ENCODE peak calls at places on chromosomes 13 and 19, in nine cellular contexts. W is NCI-H1417, K is mucosa of gallbladder, I is HTR-8/SVneo, L is NCI-H2081, V is GF-D8, A is lung microvascular endothelial cell, T is right atrium auricular region, F is neuronal stem cell. Q is an unnamed sample.

GRCh38 chr19:30406220-30406944 is 34.2 kb downstream of the ZNF536 start:
- DNase-seq in W (no peak), K (no peak), I (no peak), L (no peak), V (no peak), A (no peak), T (no peak), F (no peak), Q (no peak)

GRCh38 chr19:681029-681626 is 4.9 kb downstream of the FSTL3 start:
- DNase-seq in W (peak), K (peak), I (no peak), L (peak), V (peak), A (peak), T (no peak), F (no peak), Q (peak)

GRCh38 chr19:47035127-47035494 is 13.3 kb downstream of the TMEM160 start:
- DNase-seq in W (peak), K (no peak), I (no peak), L (no peak), V (peak), A (no peak), T (no peak), F (no peak), Q (no peak)

GRCh38 chr13:53238241-53238640 is 209.6 kb downstream of the OLFM4 start:
- DNase-seq in W (peak), K (no peak), I (no peak), L (no peak), V (no peak), A (no peak), T (no peak), F (no peak), Q (no peak)

GRCh38 chr13:20442370-20442769 is 83.3 kb downstream of the CRYL1 start:
- DNase-seq in W (no peak), K (no peak), I (no peak), L (no peak), V (no peak), A (no peak), T (no peak), F (no peak), Q (no peak)

GRCh38 chr19:533485-534058 is 2.0 kb downstream of the CDC34 start:
- DNase-seq in W (no peak), K (no peak), I (no peak), L (no peak), V (no peak), A (no peak), T (no peak), F (no peak), Q (no peak)

GRCh38 chr19:37817180-37817911 is 38.0 kb upstream of the ZNF573 start:
- DNase-seq in W (peak), K (peak), I (no peak), L (no peak), V (no peak), A (peak), T (peak), F (peak), Q (peak)

GRCh38 chr13:112684444-112684843 is 5.4 kb upstream of the ATP11A start:
- DNase-seq in W (no peak), K (no peak), I (no peak), L (no peak), V (no peak), A (no peak), T (peak), F (no peak), Q (no peak)

GRCh38 chr19:4830768-4831265 is 695 bp downstream of the TICAM1 start:
- DNase-seq in W (no peak), K (no peak), I (no peak), L (no peak), V (no peak), A (no peak), T (no peak), F (no peak), Q (no peak)

GRCh38 chr19:39347332-39348227 is 5.4 kb downstream of the SAMD4B start:
- DNase-seq in W (no peak), K (no peak), I (no peak), L (no peak), V (no peak), A (no peak), T (no peak), F (no peak), Q (no peak)

GRCh38 chr13:45074721-45075120 is 45.6 kb upstream of the GTF2F2 start:
- DNase-seq in W (no peak), K (no peak), I (no peak), L (no peak), V (no peak), A (no peak), T (no peak), F (no peak), Q (no peak)

GRCh38 chr13:43273362-43273761 is 250.0 kb downstream of the DNAJC15 start:
- DNase-seq in W (no peak), K (no peak), I (peak), L (no peak), V (no peak), A (no peak), T (no peak), F (no peak), Q (no peak)

GRCh38 chr13:51000576-51001260 is 91.1 kb downstream of the RNASEH2B start:
- DNase-seq in W (peak), K (no peak), I (no peak), L (peak), V (no peak), A (no peak), T (peak), F (no peak), Q (no peak)

GRCh38 chr13:71030789-71031188 is 836.2 kb downstream of the DACH1 start:
- DNase-seq in W (no peak), K (no peak), I (no peak), L (no peak), V (no peak), A (no peak), T (no peak), F (no peak), Q (no peak)

GRCh38 chr13:39224841-39225240 is 186.6 kb downstream of the NHLRC3 start:
- DNase-seq in W (no peak), K (no peak), I (no peak), L (no peak), V (no peak), A (no peak), T (no peak), F (no peak), Q (no peak)

GRCh38 chr19:3192684-3193083 is 7.0 kb downstream of the NCLN start:
- DNase-seq in W (no peak), K (no peak), I (no peak), L (no peak), V (no peak), A (no peak), T (no peak), F (no peak), Q (no peak)

GRCh38 chr13:78298657-78299056 is 304.7 kb downstream of the POU4F1 start:
- DNase-seq in W (no peak), K (no peak), I (no peak), L (no peak), V (no peak), A (no peak), T (no peak), F (no peak), Q (no peak)

GRCh38 chr13:32047088-32047487 is 15.5 kb downstream of the FRY start:
- DNase-seq in W (no peak), K (no peak), I (no peak), L (no peak), V (no peak), A (no peak), T (no peak), F (no peak), Q (no peak)

GRCh38 chr19:53432088-53432661 is 391 bp downstream of the ZNF761 start:
- DNase-seq in W (peak), K (no peak), I (no peak), L (no peak), V (no peak), A (peak), T (peak), F (peak), Q (peak)

GRCh38 chr13:20360041-20360491 is 127.9 kb upstream of the GJB6 start:
- DNase-seq in W (no peak), K (no peak), I (no peak), L (no peak), V (no peak), A (no peak), T (no peak), F (no peak), Q (no peak)

GRCh38 chr13:74529968-74530367 is 395.8 kb upstream of the KLF12 start:
- DNase-seq in W (no peak), K (no peak), I (no peak), L (no peak), V (no peak), A (no peak), T (no peak), F (no peak), Q (no peak)

GRCh38 chr13:108597943-108598342 is 31.5 kb upstream of the MYO16 start:
- DNase-seq in W (no peak), K (no peak), I (no peak), L (no peak), V (no peak), A (no peak), T (no peak), F (no peak), Q (no peak)

GRCh38 chr19:6811906-6812305 is 39.4 kb downstream of the VAV1 start:
- DNase-seq in W (peak), K (no peak), I (peak), L (no peak), V (no peak), A (peak), T (no peak), F (no peak), Q (no peak)

GRCh38 chr19:48443262-48443661 is 2.5 kb upstream of the GRWD1 start:
- DNase-seq in W (peak), K (no peak), I (no peak), L (no peak), V (no peak), A (peak), T (no peak), F (no peak), Q (peak)

GRCh38 chr13:46804391-46804815 is 7.4 kb upstream of the ESD start:
- DNase-seq in W (no peak), K (no peak), I (peak), L (no peak), V (no peak), A (no peak), T (no peak), F (no peak), Q (no peak)

GRCh38 chr19:782195-783043 is 14.8 kb upstream of the PTBP1 start:
- DNase-seq in W (no peak), K (peak), I (peak), L (no peak), V (no peak), A (peak), T (no peak), F (peak), Q (peak)

GRCh38 chr19:39133431-39134270 is 8.1 kb downstream of the PAK4 start:
- DNase-seq in W (no peak), K (no peak), I (no peak), L (no peak), V (no peak), A (no peak), T (no peak), F (no peak), Q (peak)

GRCh38 chr19:55344444-55344843 is 4.8 kb downstream of the KMT5C start:
- DNase-seq in W (no peak), K (no peak), I (no peak), L (peak), V (no peak), A (no peak), T (no peak), F (no peak), Q (no peak)

GRCh38 chr19:5170329-5170745 is 170.3 kb downstream of the PTPRS start:
- DNase-seq in W (no peak), K (no peak), I (no peak), L (no peak), V (no peak), A (peak), T (no peak), F (no peak), Q (peak)

GRCh38 chr13:114056205-114057013 is 76.0 kb downstream of the RASA3 start:
- DNase-seq in W (no peak), K (no peak), I (no peak), L (no peak), V (peak), A (no peak), T (no peak), F (no peak), Q (no peak)

GRCh38 chr13:52830946-52831345 is 17.5 kb downstream of the PCDH8 start:
- DNase-seq in W (no peak), K (no peak), I (no peak), L (no peak), V (no peak), A (no peak), T (no peak), F (no peak), Q (no peak)

GRCh38 chr13:33642374-33643065 is 175.4 kb upstream of the RFC3 start:
- DNase-seq in W (no peak), K (peak), I (no peak), L (no peak), V (no peak), A (no peak), T (peak), F (no peak), Q (no peak)

Q was measured in stomach.